ENCODE peak calls at places on chromosomes 3 and 15, in six cellular contexts. Z is H54, T is breast epithelium, O is AG04450, M is heart right ventricle, B is activated gamma-delta T cell treated with Interleukin-2 at 50 U/mL for 16 hours. K is an unnamed sample.

GRCh38 chr3:13367728-13368127 is 52.4 kb downstream of the NUP210 start:
- DNase-seq in Z (no peak), T (no peak), O (no peak), M (no peak), B (no peak), K (no peak)

GRCh38 chr3:117483839-117484238 is 774.3 kb downstream of the TUSC7 start:
- DNase-seq in Z (no peak), T (no peak), O (no peak), M (no peak), B (no peak), K (no peak)

GRCh38 chr3:156867174-156867573 is 41.0 kb downstream of the LEKR1 start:
- DNase-seq in Z (no peak), T (no peak), O (no peak), M (no peak), B (no peak), K (no peak)

GRCh38 chr3:117054551-117054950 is 345.0 kb downstream of the TUSC7 start:
- DNase-seq in Z (no peak), T (no peak), O (no peak), M (no peak), B (no peak), K (no peak)

GRCh38 chr15:70238917-70239316 is 141.2 kb upstream of the TLE3 start:
- DNase-seq in Z (no peak), T (no peak), O (no peak), M (no peak), B (no peak), K (no peak)

GRCh38 chr15:38477637-38478036 is 23.7 kb downstream of the FAM98B start:
- DNase-seq in Z (no peak), T (no peak), O (no peak), M (no peak), B (no peak), K (no peak)

GRCh38 chr15:59550961-59551360 is 60.6 kb upstream of the GCNT3 start:
- DNase-seq in Z (no peak), T (no peak), O (no peak), M (no peak), B (no peak), K (no peak)

GRCh38 chr15:100201376-100202280 is 140.1 kb downstream of the ADAMTS17 start:
- DNase-seq in Z (no peak), T (no peak), O (no peak), M (no peak), B (no peak), K (no peak)

GRCh38 chr15:39896837-39897236 is 23.2 kb downstream of the GPR176 start:
- DNase-seq in Z (no peak), T (no peak), O (no peak), M (no peak), B (no peak), K (no peak)

GRCh38 chr3:151841801-151842200 is 27.9 kb downstream of the AADAC start:
- DNase-seq in Z (no peak), T (no peak), O (no peak), M (no peak), B (no peak), K (no peak)

GRCh38 chr3:124281453-124282316 is 289.8 kb upstream of the ROPN1 start:
- DNase-seq in Z (peak), T (no peak), O (no peak), M (peak), B (no peak), K (no peak)

GRCh38 chr3:71584216-71585061 is 911 bp upstream of the FOXP1 start:
- DNase-seq in Z (peak), T (peak), O (no peak), M (peak), B (peak), K (peak)

GRCh38 chr3:126522363-126522788 is 1.6 kb upstream of the CHST13 start:
- DNase-seq in Z (peak), T (peak), O (no peak), M (peak), B (peak), K (no peak)

GRCh38 chr3:159458010-159458409 is 530.6 kb upstream of the IL12A start:
- DNase-seq in Z (peak), T (no peak), O (peak), M (no peak), B (no peak), K (peak)

GRCh38 chr3:177647876-177648275 is 450.6 kb upstream of the TBL1XR1 start:
- DNase-seq in Z (no peak), T (no peak), O (no peak), M (no peak), B (peak), K (no peak)

GRCh38 chr3:191963182-191963581 is 502.2 kb downstream of the PYDC2 start:
- DNase-seq in Z (peak), T (no peak), O (no peak), M (no peak), B (no peak), K (no peak)

GRCh38 chr3:27993061-27993460 is 248.4 kb upstream of the CMC1 start:
- DNase-seq in Z (no peak), T (no peak), O (no peak), M (no peak), B (no peak), K (no peak)

GRCh38 chr3:16441306-16441898 is 72.1 kb downstream of the RFTN1 start:
- DNase-seq in Z (no peak), T (no peak), O (no peak), M (no peak), B (no peak), K (no peak)

GRCh38 chr3:169865176-169865800 is 4.4 kb downstream of the LRRC31 start:
- DNase-seq in Z (no peak), T (no peak), O (no peak), M (no peak), B (no peak), K (no peak)

GRCh38 chr3:123258811-123259420 is 57.2 kb downstream of the SEC22A start:
- DNase-seq in Z (no peak), T (no peak), O (peak), M (no peak), B (no peak), K (peak)